ENCODE peak calls at places on chromosomes 11 and 22, in ten cellular contexts. X is colonic mucosa, T is cardiac fibroblast, N is prostate gland, C is astrocyte of the spinal cord, E is IMR-90, V is tibial artery, S is endodermal cell, J is heart right ventricle, Z is PC-3. W is an unnamed sample.
A peak's percentile ranks its signal among the peaks of the same experiment; 100 is the strongest.

GRCh38 chr11:3127706-3128355 is 37.3 kb downstream of the OSBPL5 start:
- DNase-seq in C (no peak), S (no peak), V (peak; percentile 51), J (no peak), Z (no peak), X (no peak), E (no peak), T (no peak), N (no peak), W (no peak)

GRCh38 chr22:38947321-38948112 is 9.9 kb upstream of the APOBEC3A start:
- DNase-seq in V (peak; percentile 52), S (no peak), J (no peak), T (no peak), Z (peak; percentile 37), C (no peak), N (no peak), X (no peak), E (no peak), W (no peak)

GRCh38 chr11:65918211-65919150 is at the start of gene C11orf68:
- DNase-seq in V (no peak), T (peak; percentile 42), Z (peak; percentile 50), S (no peak), J (peak; percentile 14), X (no peak), N (no peak), E (no peak), C (no peak), W (peak; percentile 36)

GRCh38 chr11:8168485-8169257 is at the start of gene RIC3:
- DNase-seq in S (peak; percentile 87), V (no peak), X (no peak), Z (no peak), E (no peak), T (no peak), C (no peak), J (peak; percentile 16), N (peak; percentile 31), W (no peak)

GRCh38 chr22:22888509-22889353 is 1.1 kb downstream of the IGLL5 start:
- DNase-seq in C (no peak), Z (no peak), N (no peak), T (no peak), E (no peak), J (no peak), V (peak; percentile 52), X (no peak), S (peak; percentile 38), W (no peak)

GRCh38 chr11:69650081-69650831 is 9.3 kb downstream of the CCND1 start:
- DNase-seq in V (no peak), N (no peak), Z (no peak), S (peak; percentile 51), E (no peak), X (no peak), C (no peak), T (no peak), J (no peak), W (no peak)

GRCh38 chr11:8372641-8373381 is 109.1 kb upstream of the LMO1 start:
- DNase-seq in N (no peak), J (no peak), C (no peak), E (no peak), S (peak; percentile 36), X (no peak), Z (no peak), V (peak; percentile 53), T (no peak), W (no peak)

GRCh38 chr11:122115520-122116343 is at the start of gene BLID:
- DNase-seq in C (peak; percentile 60), V (no peak), J (no peak), X (no peak), E (peak; percentile 46), T (peak; percentile 65), Z (peak; percentile 66), S (peak; percentile 89), N (peak; percentile 70), W (peak; percentile 73)

GRCh38 chr11:65858354-65859133 is 564 bp upstream of the CFL1 start:
- DNase-seq in C (peak; percentile 50), S (no peak), V (no peak), T (no peak), E (no peak), X (no peak), J (no peak), Z (peak; percentile 29), N (no peak), W (no peak)

GRCh38 chr22:38819387-38819940 is 24.4 kb downstream of the NPTXR start:
- DNase-seq in V (no peak), Z (no peak), E (no peak), S (no peak), C (no peak), T (no peak), N (no peak), J (no peak), X (no peak), W (no peak)

GRCh38 chr11:20444537-20444936 is 57.0 kb downstream of the PRMT3 start:
- DNase-seq in E (no peak), J (no peak), T (no peak), Z (no peak), V (no peak), X (no peak), S (no peak), N (no peak), C (no peak), W (no peak)

GRCh38 chr11:20448838-20449237 is 61.3 kb downstream of the PRMT3 start:
- DNase-seq in C (no peak), T (no peak), E (no peak), N (no peak), S (no peak), Z (peak; percentile 3), V (no peak), X (no peak), J (no peak), W (no peak)

GRCh38 chr11:20438637-20439036 is 51.1 kb downstream of the PRMT3 start:
- DNase-seq in N (no peak), S (no peak), X (no peak), V (no peak), J (no peak), T (no peak), C (no peak), E (no peak), Z (no peak), W (no peak)

DNA sequence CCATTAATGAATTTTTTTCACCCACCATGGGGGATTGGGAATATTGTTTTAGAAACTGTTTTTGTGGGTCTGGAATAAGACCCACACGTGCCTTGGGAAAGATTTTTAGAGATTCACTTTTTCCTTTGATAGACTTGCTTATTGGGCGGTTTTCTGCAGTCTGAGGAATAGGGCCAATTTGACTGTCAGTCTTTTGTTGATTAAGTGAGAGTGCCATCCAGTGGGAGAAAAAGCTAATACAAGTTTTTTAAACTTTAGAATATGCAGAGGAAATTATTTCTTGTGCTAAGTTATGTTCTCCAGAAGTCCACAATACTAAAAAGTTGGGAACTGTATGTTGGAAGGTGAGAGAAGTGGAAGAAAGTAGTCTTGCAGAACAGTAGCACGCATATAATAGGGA is 56.1 kb downstream of the PRMT3 start:
- DNase-seq in T (peak; percentile 57), J (no peak), Z (peak; percentile 41), N (no peak), S (no peak), X (no peak), V (no peak), C (peak; percentile 38), E (peak; percentile 28), W (peak; percentile 50)
- TF ChIP-seq CTCF in T (peak; percentile 31), J (peak; percentile 36), Z (peak; percentile 58), N (no peak), S (peak; percentile 69), X (no peak), V (no peak), C (peak; percentile 29), E (peak; percentile 50), W (peak; percentile 50)

GRCh38 chr11:26649884-26650283 is 72.0 kb downstream of the SLC5A12 start:
- DNase-seq in Z (peak; percentile 83), N (peak; percentile 67), C (peak; percentile 79), S (peak; percentile 88), V (no peak), E (peak; percentile 53), T (peak; percentile 83), J (peak; percentile 14), X (peak; percentile 75), W (peak; percentile 83)
- H3K4me3 ChIP-seq in Z (no peak overlapping the region), N (no peak overlapping the region), C (no peak overlapping the region), S (no peak overlapping the region), V (no peak overlapping the region), E (no peak overlapping the region), T (no peak overlapping the region), J (no peak overlapping the region), X (no peak overlapping the region), W (no peak overlapping the region)

GRCh38 chr22:29069476-29069875 is 3.4 kb upstream of the KREMEN1 start:
- DNase-seq in T (no peak), J (no peak), X (no peak), E (no peak), S (no peak), N (no peak), Z (no peak), C (no peak), V (no peak), W (no peak)
- TF ChIP-seq CTCF in T (no peak), J (no peak), X (no peak), E (no peak), S (no peak), N (no peak), Z (no peak), C (no peak), V (no peak), W (no peak)

DNA sequence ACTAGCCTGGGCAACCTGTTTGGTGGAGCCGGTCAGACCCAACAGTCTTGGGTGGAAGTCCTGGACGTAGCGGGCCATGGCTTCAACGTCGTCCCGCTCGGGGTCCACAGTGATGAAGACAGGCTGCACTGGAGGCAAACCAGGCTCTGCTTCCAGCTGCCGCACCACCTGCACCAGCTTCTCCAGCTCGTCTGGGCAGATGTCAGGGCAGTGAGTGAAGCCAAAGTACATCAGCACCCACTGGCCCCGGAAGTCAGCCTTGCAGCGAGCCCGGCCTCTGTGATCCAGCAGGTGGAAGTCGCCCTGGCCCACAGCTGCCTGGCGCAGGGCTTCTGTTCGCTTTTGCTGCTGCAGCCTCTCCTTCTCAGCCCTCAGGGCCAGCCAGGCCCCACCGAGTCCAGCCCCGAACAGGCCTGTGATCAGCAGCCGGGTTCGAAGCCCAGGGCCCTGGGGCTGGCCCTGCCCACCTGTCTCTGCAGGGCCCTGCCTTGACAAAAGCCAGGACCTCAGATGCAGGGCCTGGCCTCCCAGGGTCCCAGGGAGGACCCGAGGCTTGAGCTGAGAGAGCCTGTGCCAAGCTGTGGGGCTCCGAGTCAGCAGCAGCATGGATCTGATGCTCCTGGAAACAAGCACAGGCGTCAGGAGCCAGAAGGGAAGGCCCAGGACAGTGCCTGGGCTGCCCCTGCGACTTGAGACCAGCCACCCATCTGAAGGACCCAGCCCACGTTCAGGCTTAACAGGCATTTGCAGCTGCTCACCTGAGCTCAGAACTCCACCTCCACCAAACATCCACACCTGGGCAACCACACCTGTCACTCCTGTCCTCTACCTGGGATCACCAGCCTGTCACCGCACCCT is 1.4 kb downstream of the SCO2 start:
- DNase-seq in C (no peak), N (no peak), T (no peak), S (no peak), Z (no peak), V (no peak), X (peak; percentile 67), J (no peak), E (no peak), W (no peak)
- H3K4me3 ChIP-seq in C (peak overlapping the region; percentile 72), N (peak overlapping the region; percentile 82), T (peak overlapping the region; percentile 75), S (peak overlapping the region; percentile 88), Z (peak overlapping the region; percentile 81), V (peak overlapping the region; percentile 77), X (peak overlapping the region; percentile 85), J (peak overlapping the region; percentile 59), E (peak overlapping the region; percentile 84), W (peak overlapping the region; percentile 74)